ENCODE peak calls at places on chromosomes 6 and 20, in ten cellular contexts. One of them, this sample, is unnamed.
A peak's percentile ranks its signal among the peaks of the same experiment; 100 is the strongest.

GRCh38 chr20:41138527-41139226 is 1.3 kb downstream of the PLCG1 start:
- DNase-seq in IMR-90: peak; percentile 12
- DNase-seq in AG04450: no peak
- DNase-seq in brain microvascular endothelial cell: no peak
- DNase-seq in CD8-positive, alpha-beta T cell: peak; percentile 36
- DNase-seq in psoas muscle: no peak
- DNase-seq in cardiac fibroblast: peak; percentile 27
- DNase-seq in astrocyte of the spinal cord: peak; percentile 14
- DNase-seq in body of pancreas: no peak
- DNase-seq in HCT116: no peak
- DNase-seq in this sample: no peak

GRCh38 chr6:149560736-149561135 is 5.4 kb upstream of the GINM1 start:
- DNase-seq in body of pancreas: no peak
- DNase-seq in cardiac fibroblast: peak; percentile 24
- DNase-seq in CD8-positive, alpha-beta T cell: no peak
- DNase-seq in psoas muscle: no peak
- DNase-seq in AG04450: no peak
- DNase-seq in HCT116: peak; percentile 58
- DNase-seq in astrocyte of the spinal cord: no peak
- DNase-seq in brain microvascular endothelial cell: peak; percentile 12
- DNase-seq in IMR-90: no peak
- DNase-seq in this sample: no peak

GRCh38 chr20:23773579-23773978 is 22.8 kb upstream of the CST1 start:
- DNase-seq in CD8-positive, alpha-beta T cell: no peak
- DNase-seq in HCT116: no peak
- DNase-seq in psoas muscle: no peak
- DNase-seq in astrocyte of the spinal cord: no peak
- DNase-seq in AG04450: no peak
- DNase-seq in cardiac fibroblast: no peak
- DNase-seq in IMR-90: no peak
- DNase-seq in brain microvascular endothelial cell: no peak
- DNase-seq in body of pancreas: no peak
- DNase-seq in this sample: no peak

GRCh38 chr6:70059047-70059719 is 192.8 kb downstream of the COL19A1 start:
- DNase-seq in astrocyte of the spinal cord: no peak
- DNase-seq in cardiac fibroblast: no peak
- DNase-seq in body of pancreas: no peak
- DNase-seq in AG04450: no peak
- DNase-seq in HCT116: no peak
- DNase-seq in CD8-positive, alpha-beta T cell: no peak
- DNase-seq in psoas muscle: no peak
- DNase-seq in brain microvascular endothelial cell: no peak
- DNase-seq in IMR-90: no peak
- DNase-seq in this sample: no peak

GRCh38 chr6:34472425-34472824 is 6.5 kb downstream of the PACSIN1 start:
- DNase-seq in AG04450: no peak
- DNase-seq in brain microvascular endothelial cell: no peak
- DNase-seq in CD8-positive, alpha-beta T cell: no peak
- DNase-seq in body of pancreas: no peak
- DNase-seq in astrocyte of the spinal cord: no peak
- DNase-seq in HCT116: no peak
- DNase-seq in psoas muscle: no peak
- DNase-seq in IMR-90: no peak
- DNase-seq in cardiac fibroblast: no peak
- DNase-seq in this sample: no peak

GRCh38 chr20:845226-845868 is 11.8 kb downstream of the FAM110A start:
- DNase-seq in AG04450: no peak
- DNase-seq in brain microvascular endothelial cell: no peak
- DNase-seq in IMR-90: no peak
- DNase-seq in CD8-positive, alpha-beta T cell: no peak
- DNase-seq in psoas muscle: no peak
- DNase-seq in body of pancreas: no peak
- DNase-seq in HCT116: no peak
- DNase-seq in astrocyte of the spinal cord: no peak
- DNase-seq in cardiac fibroblast: no peak
- DNase-seq in this sample: no peak

GRCh38 chr6:23532227-23532626 is 593.8 kb upstream of the NRSN1 start:
- DNase-seq in cardiac fibroblast: peak; percentile 55
- DNase-seq in brain microvascular endothelial cell: peak; percentile 7
- DNase-seq in AG04450: no peak
- DNase-seq in HCT116: no peak
- DNase-seq in psoas muscle: no peak
- DNase-seq in astrocyte of the spinal cord: no peak
- DNase-seq in IMR-90: no peak
- DNase-seq in body of pancreas: no peak
- DNase-seq in CD8-positive, alpha-beta T cell: no peak
- DNase-seq in this sample: no peak

GRCh38 chr6:13222048-13222447 is 106.3 kb downstream of the TBC1D7 start:
- DNase-seq in psoas muscle: no peak
- DNase-seq in CD8-positive, alpha-beta T cell: no peak
- DNase-seq in cardiac fibroblast: no peak
- DNase-seq in astrocyte of the spinal cord: no peak
- DNase-seq in brain microvascular endothelial cell: no peak
- DNase-seq in AG04450: no peak
- DNase-seq in IMR-90: no peak
- DNase-seq in body of pancreas: no peak
- DNase-seq in HCT116: no peak
- DNase-seq in this sample: no peak

GRCh38 chr6:129671442-129672344 is 38.3 kb downstream of the ARHGAP18 start:
- DNase-seq in cardiac fibroblast: peak; percentile 39
- DNase-seq in CD8-positive, alpha-beta T cell: peak; percentile 9
- DNase-seq in IMR-90: no peak
- DNase-seq in brain microvascular endothelial cell: no peak
- DNase-seq in body of pancreas: no peak
- DNase-seq in AG04450: no peak
- DNase-seq in astrocyte of the spinal cord: no peak
- DNase-seq in psoas muscle: peak; percentile 59
- DNase-seq in HCT116: no peak
- DNase-seq in this sample: no peak

DNA sequence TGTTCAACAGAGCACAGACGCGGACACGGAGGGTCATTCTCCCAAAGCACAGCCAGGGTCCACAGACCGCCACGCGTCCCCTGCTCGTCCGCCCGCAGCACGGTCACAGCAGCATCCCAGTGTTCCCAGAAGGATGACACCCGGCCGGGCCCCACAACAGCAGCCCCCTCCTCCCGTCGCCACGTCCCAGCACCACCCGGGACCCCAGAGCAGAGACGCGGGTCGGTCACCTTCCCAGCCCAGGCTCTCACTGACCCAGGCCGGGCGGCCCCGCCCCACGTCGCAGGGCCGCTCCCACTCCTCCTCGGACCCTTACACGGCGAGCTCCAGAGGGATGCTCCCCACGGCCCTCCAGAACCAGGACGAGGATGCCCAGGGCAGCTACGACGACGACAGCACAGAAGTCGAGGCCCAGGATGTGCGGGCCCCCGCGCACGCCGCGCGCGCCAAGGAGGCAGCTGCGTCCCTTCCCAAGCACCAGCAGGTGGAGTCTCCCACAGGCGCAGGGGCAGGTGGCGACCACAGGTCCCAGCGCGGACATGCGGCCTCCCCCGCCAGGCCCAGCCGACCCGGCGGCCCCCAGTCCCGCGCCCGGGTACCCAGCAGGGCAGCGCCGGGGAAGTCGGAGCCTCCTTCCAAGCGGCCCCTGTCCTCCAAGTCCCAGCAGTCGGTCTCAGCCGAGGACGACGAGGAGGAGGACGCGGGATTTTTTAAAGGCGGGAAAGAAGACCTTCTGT is 64.3 kb downstream of the FNDC1 start:
- DNase-seq in IMR-90: no peak
- DNase-seq in psoas muscle: no peak
- DNase-seq in CD8-positive, alpha-beta T cell: no peak
- DNase-seq in astrocyte of the spinal cord: no peak
- DNase-seq in HCT116: no peak
- DNase-seq in body of pancreas: peak; percentile 70
- DNase-seq in AG04450: no peak
- DNase-seq in brain microvascular endothelial cell: no peak
- DNase-seq in cardiac fibroblast: no peak
- DNase-seq in this sample: no peak
- H3K4me3 ChIP-seq in IMR-90: no peak overlapping the region
- H3K4me3 ChIP-seq in psoas muscle: peak overlapping the region; percentile 22
- H3K4me3 ChIP-seq in CD8-positive, alpha-beta T cell: no peak overlapping the region
- H3K4me3 ChIP-seq in astrocyte of the spinal cord: no peak overlapping the region
- H3K4me3 ChIP-seq in HCT116: no peak overlapping the region
- H3K4me3 ChIP-seq in body of pancreas: peak overlapping the region; percentile 27
- H3K4me3 ChIP-seq in AG04450: no peak overlapping the region
- H3K4me3 ChIP-seq in brain microvascular endothelial cell: no peak overlapping the region
- H3K4me3 ChIP-seq in cardiac fibroblast: no peak overlapping the region
- H3K4me3 ChIP-seq in this sample: no peak overlapping the region

DNA sequence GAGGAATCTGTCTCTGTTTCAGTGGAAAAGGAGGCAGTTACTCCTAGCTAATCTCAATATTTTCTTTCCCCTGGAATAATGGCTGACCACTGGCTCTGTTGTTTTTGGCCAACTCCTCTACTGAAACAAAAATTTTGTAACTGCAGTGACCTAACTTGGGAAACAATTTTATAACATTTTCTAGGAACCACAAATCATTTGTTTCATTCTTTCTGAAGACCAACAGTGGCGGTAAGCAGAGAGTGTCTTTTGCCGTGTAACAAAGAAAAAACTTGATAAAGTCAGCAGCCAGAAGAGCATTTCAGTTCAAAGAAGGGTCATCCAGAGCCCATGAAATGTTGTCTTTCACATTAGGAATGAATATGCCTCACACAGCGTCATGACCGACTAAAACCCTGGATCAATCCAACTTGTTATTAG is 11.8 kb upstream of the BFSP1 start:
- DNase-seq in brain microvascular endothelial cell: peak; percentile 92
- DNase-seq in psoas muscle: no peak
- DNase-seq in HCT116: no peak
- DNase-seq in astrocyte of the spinal cord: peak; percentile 96
- DNase-seq in body of pancreas: no peak
- DNase-seq in CD8-positive, alpha-beta T cell: no peak
- DNase-seq in IMR-90: peak; percentile 83
- DNase-seq in cardiac fibroblast: peak; percentile 90
- DNase-seq in AG04450: no peak
- DNase-seq in this sample: no peak
- TF ChIP-seq CTCF in brain microvascular endothelial cell: no peak
- TF ChIP-seq CTCF in psoas muscle: no peak
- TF ChIP-seq CTCF in HCT116: no peak
- TF ChIP-seq CTCF in astrocyte of the spinal cord: no peak
- TF ChIP-seq CTCF in body of pancreas: no peak
- TF ChIP-seq CTCF in CD8-positive, alpha-beta T cell: no peak
- TF ChIP-seq CTCF in IMR-90: no peak
- TF ChIP-seq CTCF in cardiac fibroblast: no peak
- TF ChIP-seq CTCF in AG04450: no peak
- TF ChIP-seq CTCF in this sample: no peak

GRCh38 chr6:44001318-44001868 is 125.9 kb downstream of the MRPL14 start:
- DNase-seq in body of pancreas: no peak
- DNase-seq in HCT116: peak; percentile 54
- DNase-seq in astrocyte of the spinal cord: no peak
- DNase-seq in psoas muscle: peak; percentile 54
- DNase-seq in cardiac fibroblast: peak; percentile 28
- DNase-seq in IMR-90: no peak
- DNase-seq in AG04450: no peak
- DNase-seq in brain microvascular endothelial cell: no peak
- DNase-seq in CD8-positive, alpha-beta T cell: no peak
- DNase-seq in this sample: no peak
- H3K4me3 ChIP-seq in body of pancreas: no peak overlapping the region
- H3K4me3 ChIP-seq in HCT116: peak overlapping the region; percentile 58
- H3K4me3 ChIP-seq in astrocyte of the spinal cord: no peak overlapping the region
- H3K4me3 ChIP-seq in psoas muscle: no peak overlapping the region
- H3K4me3 ChIP-seq in cardiac fibroblast: no peak overlapping the region
- H3K4me3 ChIP-seq in IMR-90: no peak overlapping the region
- H3K4me3 ChIP-seq in AG04450: no peak overlapping the region
- H3K4me3 ChIP-seq in brain microvascular endothelial cell: no peak overlapping the region
- H3K4me3 ChIP-seq in CD8-positive, alpha-beta T cell: no peak overlapping the region
- H3K4me3 ChIP-seq in this sample: no peak overlapping the region

GRCh38 chr6:145734486-145735355 is 599 bp downstream of the EPM2A start:
- DNase-seq in CD8-positive, alpha-beta T cell: peak; percentile 43
- DNase-seq in IMR-90: peak; percentile 85
- DNase-seq in AG04450: peak; percentile 59
- DNase-seq in body of pancreas: peak; percentile 90
- DNase-seq in brain microvascular endothelial cell: peak; percentile 84
- DNase-seq in astrocyte of the spinal cord: peak; percentile 90
- DNase-seq in cardiac fibroblast: peak; percentile 90
- DNase-seq in HCT116: peak; percentile 75
- DNase-seq in psoas muscle: peak; percentile 93
- DNase-seq in this sample: peak; percentile 70
- TF ChIP-seq CTCF in CD8-positive, alpha-beta T cell: no peak
- TF ChIP-seq CTCF in IMR-90: no peak
- TF ChIP-seq CTCF in AG04450: no peak
- TF ChIP-seq CTCF in body of pancreas: peak; percentile 9
- TF ChIP-seq CTCF in brain microvascular endothelial cell: no peak
- TF ChIP-seq CTCF in astrocyte of the spinal cord: no peak
- TF ChIP-seq CTCF in cardiac fibroblast: no peak
- TF ChIP-seq CTCF in HCT116: no peak
- TF ChIP-seq CTCF in psoas muscle: no peak
- TF ChIP-seq CTCF in this sample: no peak

GRCh38 chr6:56488281-56488680 is 154.4 kb downstream of the DST start:
- DNase-seq in cardiac fibroblast: no peak
- DNase-seq in body of pancreas: no peak
- DNase-seq in CD8-positive, alpha-beta T cell: no peak
- DNase-seq in astrocyte of the spinal cord: no peak
- DNase-seq in HCT116: no peak
- DNase-seq in brain microvascular endothelial cell: no peak
- DNase-seq in psoas muscle: no peak
- DNase-seq in IMR-90: no peak
- DNase-seq in AG04450: no peak
- DNase-seq in this sample: no peak

GRCh38 chr6:56491606-56492328 is 150.9 kb downstream of the DST start:
- DNase-seq in astrocyte of the spinal cord: peak; percentile 32
- DNase-seq in cardiac fibroblast: peak; percentile 81
- DNase-seq in brain microvascular endothelial cell: peak; percentile 54
- DNase-seq in HCT116: no peak
- DNase-seq in body of pancreas: no peak
- DNase-seq in IMR-90: no peak
- DNase-seq in AG04450: no peak
- DNase-seq in psoas muscle: no peak
- DNase-seq in CD8-positive, alpha-beta T cell: no peak
- DNase-seq in this sample: no peak

GRCh38 chr6:56486681-56487080 is 156.0 kb downstream of the DST start:
- DNase-seq in astrocyte of the spinal cord: no peak
- DNase-seq in cardiac fibroblast: no peak
- DNase-seq in IMR-90: no peak
- DNase-seq in body of pancreas: no peak
- DNase-seq in CD8-positive, alpha-beta T cell: no peak
- DNase-seq in AG04450: no peak
- DNase-seq in brain microvascular endothelial cell: no peak
- DNase-seq in HCT116: no peak
- DNase-seq in psoas muscle: no peak
- DNase-seq in this sample: no peak

GRCh38 chr6:56489559-56489958 is 153.1 kb downstream of the DST start:
- DNase-seq in CD8-positive, alpha-beta T cell: no peak
- DNase-seq in brain microvascular endothelial cell: no peak
- DNase-seq in body of pancreas: no peak
- DNase-seq in IMR-90: no peak
- DNase-seq in AG04450: no peak
- DNase-seq in HCT116: no peak
- DNase-seq in cardiac fibroblast: no peak
- DNase-seq in psoas muscle: no peak
- DNase-seq in astrocyte of the spinal cord: no peak
- DNase-seq in this sample: no peak

DNA sequence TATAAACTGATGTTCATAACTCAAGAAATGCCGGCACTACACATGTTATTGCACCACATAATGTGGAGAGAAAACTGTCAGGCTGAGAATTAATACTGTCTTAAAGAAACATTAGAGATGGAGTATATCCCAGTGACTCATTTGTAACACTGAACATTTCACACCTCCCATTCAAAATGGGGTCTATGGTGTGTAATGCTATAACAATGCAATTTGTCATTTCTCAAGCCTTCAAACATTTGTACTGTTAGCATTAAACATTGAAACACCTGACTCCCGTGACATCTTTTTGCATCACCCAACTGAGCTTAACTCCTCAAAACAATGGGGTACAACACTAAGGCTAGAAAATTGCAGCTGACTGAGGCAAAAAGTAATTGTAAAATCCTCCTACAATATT is 151.7 kb downstream of the DST start:
- DNase-seq in AG04450: no peak
- DNase-seq in body of pancreas: no peak
- DNase-seq in psoas muscle: no peak
- DNase-seq in CD8-positive, alpha-beta T cell: no peak
- DNase-seq in astrocyte of the spinal cord: peak; percentile 53
- DNase-seq in cardiac fibroblast: peak; percentile 81
- DNase-seq in IMR-90: peak; percentile 44
- DNase-seq in HCT116: no peak
- DNase-seq in brain microvascular endothelial cell: peak; percentile 39
- DNase-seq in this sample: no peak
- H3K4me3 ChIP-seq in AG04450: no peak overlapping the region
- H3K4me3 ChIP-seq in body of pancreas: no peak overlapping the region
- H3K4me3 ChIP-seq in psoas muscle: no peak overlapping the region
- H3K4me3 ChIP-seq in CD8-positive, alpha-beta T cell: no peak overlapping the region
- H3K4me3 ChIP-seq in astrocyte of the spinal cord: no peak overlapping the region
- H3K4me3 ChIP-seq in cardiac fibroblast: no peak overlapping the region
- H3K4me3 ChIP-seq in IMR-90: no peak overlapping the region
- H3K4me3 ChIP-seq in HCT116: no peak overlapping the region
- H3K4me3 ChIP-seq in brain microvascular endothelial cell: no peak overlapping the region
- H3K4me3 ChIP-seq in this sample: no peak overlapping the region